ENCODE peak calls at places on chromosomes 5 and 9, in six cellular contexts. D is CD8-positive, alpha-beta memory T cell; E is dorsolateral prefrontal cortex; C is psoas muscle; Z is colonic mucosa; T is RWPE1. L is an unnamed sample.

GRCh38 chr9:18566125-18566524 is 92.2 kb downstream of the ADAMTSL1 start:
- DNase-seq in T (peak), E (no peak), C (no peak), Z (no peak), D (no peak), L (no peak)

GRCh38 chr5:94072116-94072515 is 330.7 kb upstream of the POU5F2 start:
- DNase-seq in E (no peak), D (no peak), T (no peak), Z (no peak), C (no peak), L (no peak)

GRCh38 chr5:179798771-179799643 is 5.2 kb downstream of the LTC4S start:
- DNase-seq in D (peak), C (no peak), Z (no peak), E (no peak), T (no peak), L (no peak)

GRCh38 chr5:56326770-56327169 is 93.6 kb upstream of the ANKRD55 start:
- DNase-seq in Z (no peak), C (no peak), T (no peak), D (no peak), E (no peak), L (no peak)

GRCh38 chr5:554284-554988 is 30.2 kb upstream of the SLC9A3 start:
- DNase-seq in C (no peak), Z (no peak), E (no peak), T (no peak), D (no peak), L (no peak)

GRCh38 chr9:131773911-131774379 is 34.1 kb upstream of the RAPGEF1 start:
- DNase-seq in T (peak), E (no peak), C (no peak), Z (peak), D (no peak), L (no peak)

GRCh38 chr5:1298067-1298551 is 3.2 kb upstream of the TERT start:
- DNase-seq in E (no peak), Z (no peak), D (peak), C (no peak), T (no peak), L (no peak)

GRCh38 chr9:89658931-89659330 is 54.1 kb downstream of the GADD45G start:
- DNase-seq in C (no peak), Z (peak), E (no peak), D (no peak), T (no peak), L (no peak)

GRCh38 chr9:90815183-90815943 is 13.7 kb downstream of the SYK start:
- DNase-seq in E (no peak), C (no peak), T (no peak), D (no peak), Z (no peak), L (no peak)

GRCh38 chr9:120482424-120483186 is 97.4 kb downstream of the CDK5RAP2 start:
- DNase-seq in C (peak), T (no peak), Z (no peak), E (no peak), D (no peak), L (no peak)

GRCh38 chr5:91135475-91136248 is 247.5 kb downstream of the ARRDC3 start:
- DNase-seq in T (no peak), C (no peak), D (no peak), E (no peak), Z (no peak), L (no peak)

GRCh38 chr5:148309019-148309418 is 3.2 kb upstream of the SPINK7 start:
- DNase-seq in E (no peak), D (no peak), C (no peak), Z (no peak), T (no peak), L (no peak)

GRCh38 chr5:148311516-148311915 is 707 bp upstream of the SPINK7 start:
- DNase-seq in C (no peak), T (no peak), E (no peak), D (no peak), Z (no peak), L (no peak)

GRCh38 chr5:148312159-148312558 is at the start of gene SPINK7:
- DNase-seq in D (no peak), T (no peak), Z (no peak), E (no peak), C (no peak), L (no peak)

GRCh38 chr5:148309746-148310145 is 2.5 kb upstream of the SPINK7 start:
- DNase-seq in T (no peak), E (no peak), C (no peak), D (no peak), Z (no peak), L (no peak)

GRCh38 chr5:148314187-148314586 is 2.0 kb downstream of the SPINK7 start:
- DNase-seq in C (no peak), T (peak), Z (no peak), E (no peak), D (no peak), L (no peak)
- H3K27ac ChIP-seq in C (no peak), T (no peak), Z (no peak), E (no peak), D (no peak), L (no peak)

GRCh38 chr5:59099995-59100345 is 517.1 kb downstream of the RAB3C start:
- DNase-seq in D (no peak), T (no peak), E (no peak), C (no peak), Z (no peak), L (no peak)

GRCh38 chr5:59097116-59097515 is 514.2 kb downstream of the RAB3C start:
- DNase-seq in E (no peak), D (no peak), C (no peak), Z (no peak), T (no peak), L (no peak)

GRCh38 chr5:59098743-59099142 is 515.9 kb downstream of the RAB3C start:
- DNase-seq in D (no peak), Z (no peak), T (no peak), C (no peak), E (no peak), L (no peak)

GRCh38 chr5:59100875-59101274 is 518.0 kb downstream of the RAB3C start:
- DNase-seq in C (no peak), T (no peak), Z (no peak), D (no peak), E (no peak), L (no peak)

GRCh38 chr5:59099270-59099994 is 516.6 kb downstream of the RAB3C start:
- DNase-seq in E (no peak), T (peak), C (no peak), Z (no peak), D (peak), L (no peak)
- H3K27ac ChIP-seq in E (no peak), T (no peak), C (peak), Z (peak), D (no peak), L (no peak)

GRCh38 chr9:69118656-69119055 is 55.4 kb upstream of the TJP2 start:
- DNase-seq in T (no peak), C (no peak), Z (no peak), D (no peak), E (no peak), L (no peak)

GRCh38 chr9:69120380-69121154 is 53.5 kb upstream of the TJP2 start:
- DNase-seq in T (peak), C (no peak), Z (peak), E (no peak), D (no peak), L (no peak)

GRCh38 chr9:69121155-69122085 is 52.7 kb upstream of the TJP2 start:
- DNase-seq in C (peak), T (peak), E (peak), D (no peak), Z (peak), L (peak)

GRCh38 chr9:69122391-69123141 is 51.5 kb upstream of the TJP2 start:
- DNase-seq in T (peak), Z (peak), C (no peak), D (no peak), E (no peak), L (no peak)

DNA sequence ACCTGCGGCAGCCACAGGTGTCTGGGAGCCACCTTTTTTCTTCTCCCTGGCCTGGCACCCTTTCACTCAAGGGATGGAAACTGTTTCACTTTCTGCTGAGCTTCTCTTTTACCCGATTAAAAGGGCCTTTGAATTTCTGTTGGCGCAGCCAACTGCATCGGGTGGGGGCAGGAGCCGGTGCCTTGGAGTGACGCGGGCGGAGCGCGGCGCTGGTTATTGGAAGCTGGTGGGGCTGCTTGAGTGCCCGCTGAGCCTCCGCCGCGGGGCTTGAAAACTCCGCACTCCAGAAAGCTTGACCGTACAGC is 52.0 kb upstream of the TJP2 start:
- DNase-seq in E (peak), D (no peak), Z (peak), T (peak), C (peak), L (peak)
- H3K27ac ChIP-seq in E (peak), D (no peak), Z (peak), T (peak), C (peak), L (peak)

GRCh38 chr5:11191673-11192072 is 430.6 kb upstream of the DAP start:
- DNase-seq in T (no peak), E (no peak), D (no peak), Z (no peak), C (no peak), L (no peak)
- H3K27ac ChIP-seq in T (no peak), E (peak), D (no peak), Z (no peak), C (no peak), L (peak)

DNA sequence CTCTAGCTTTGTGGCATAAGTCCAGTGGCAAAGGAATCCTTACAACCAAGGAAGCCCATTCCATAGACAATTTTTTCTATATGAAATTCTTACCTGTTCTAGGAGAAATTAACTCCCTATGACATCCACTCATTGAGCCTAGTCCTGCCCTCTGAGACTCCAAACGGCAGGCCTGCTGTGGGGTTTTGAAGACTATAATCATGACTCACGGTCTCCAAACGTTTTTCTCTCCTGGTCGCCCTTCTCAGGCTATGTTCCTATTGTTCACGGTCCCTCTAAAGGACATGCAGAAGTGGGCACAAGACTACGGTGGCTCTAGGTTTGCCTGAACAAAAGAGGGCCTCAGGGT is 599 bp downstream of the EXOSC3 start:
- DNase-seq in C (no peak), Z (no peak), D (no peak), E (no peak), T (peak), L (no peak)
- H3K27ac ChIP-seq in C (peak), Z (peak), D (peak), E (peak), T (peak), L (no peak)

GRCh38 chr5:33363537-33363936 is 77.2 kb upstream of the TARS1 start:
- DNase-seq in E (no peak), T (no peak), D (no peak), Z (no peak), C (no peak), L (no peak)
- H3K27ac ChIP-seq in E (no peak), T (no peak), D (no peak), Z (no peak), C (no peak), L (no peak)

DNA sequence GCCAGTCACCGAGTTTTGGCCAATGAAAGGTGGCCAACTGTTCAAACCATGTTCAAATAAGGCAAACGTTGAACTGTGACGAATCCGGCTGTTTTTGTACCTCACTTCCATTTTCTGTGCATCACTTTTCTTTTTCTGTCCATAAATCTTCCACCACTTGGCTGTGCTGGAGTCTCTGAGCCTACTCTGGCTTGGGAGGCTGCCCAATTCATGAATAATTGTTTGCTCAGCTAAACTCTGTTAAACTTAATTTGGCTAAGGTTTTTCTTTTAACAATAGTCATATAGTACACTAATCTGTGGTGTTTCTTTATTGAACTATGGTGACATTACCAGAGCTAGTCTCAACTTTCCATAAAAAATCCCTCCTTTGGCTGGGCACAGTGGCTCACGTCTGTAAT is 11.3 kb downstream of the NIM1K start:
- DNase-seq in T (no peak), E (no peak), D (no peak), C (no peak), Z (no peak), L (no peak)
- H3K27ac ChIP-seq in T (no peak), E (no peak), D (no peak), C (no peak), Z (no peak), L (no peak)

GRCh38 chr9:13863112-13863511 is 450.8 kb downstream of the NFIB start:
- DNase-seq in D (no peak), C (peak), E (peak), T (no peak), Z (peak), L (no peak)

GRCh38 chr9:13857521-13857920 is 456.4 kb downstream of the NFIB start:
- DNase-seq in D (no peak), C (no peak), E (no peak), Z (no peak), T (no peak), L (no peak)

GRCh38 chr9:13860019-13860418 is 453.9 kb downstream of the NFIB start:
- DNase-seq in C (no peak), E (no peak), T (no peak), D (no peak), Z (no peak), L (no peak)

GRCh38 chr9:13862562-13862961 is 451.4 kb downstream of the NFIB start:
- DNase-seq in Z (no peak), D (no peak), E (no peak), T (no peak), C (no peak), L (no peak)

DNA sequence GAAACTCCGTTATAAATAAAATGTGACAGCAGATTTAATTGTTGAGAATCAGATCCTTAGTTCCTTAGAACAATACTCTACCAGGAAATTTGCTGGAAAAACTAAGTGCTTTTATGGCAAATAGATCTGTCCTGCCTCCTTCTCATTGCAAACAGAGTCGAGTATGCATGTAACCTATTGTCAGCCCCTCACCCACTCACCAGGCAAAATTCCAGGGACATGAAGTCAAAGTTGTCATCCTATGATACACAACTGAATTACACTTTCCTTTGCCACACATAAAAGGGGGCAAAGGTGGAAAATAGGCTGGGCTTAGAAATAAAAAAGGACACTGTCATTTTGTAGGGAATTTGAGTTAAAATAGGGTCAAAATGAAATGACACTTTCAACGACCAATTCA is 453.0 kb downstream of the NFIB start:
- DNase-seq in E (no peak), Z (no peak), D (no peak), T (no peak), C (no peak), L (no peak)
- H3K27ac ChIP-seq in E (no peak), Z (no peak), D (no peak), T (no peak), C (no peak), L (no peak)

GRCh38 chr9:109990541-109990940 is 210.5 kb downstream of the PALM2AKAP2 start:
- DNase-seq in Z (no peak), E (no peak), T (no peak), C (no peak), D (no peak), L (no peak)
- H3K27ac ChIP-seq in Z (no peak), E (no peak), T (no peak), C (no peak), D (no peak), L (no peak)

GRCh38 chr5:110753620-110754019 is 14.8 kb downstream of the SLC25A46 start:
- DNase-seq in Z (no peak), C (no peak), D (no peak), T (no peak), E (no peak), L (no peak)
- H3K27ac ChIP-seq in Z (no peak), C (no peak), D (no peak), T (no peak), E (no peak), L (no peak)